ENCODE peak calls at places on chromosome 11, in five cellular contexts. One of them, this sample, is unnamed.
A peak's percentile ranks its signal among the peaks of the same experiment; 100 is the strongest.

GRCh38 chr11:69485337-69486041 is 4.0 kb downstream of the LINC01488 start:
- DNase-seq in kidney: peak; percentile 52
- DNase-seq in psoas muscle: peak; percentile 7
- DNase-seq in prostate gland: no peak
- DNase-seq in heart left ventricle: peak; percentile 44
- DNase-seq in this sample: no peak

GRCh38 chr11:111846640-111847039 is 24.7 kb downstream of the ALG9 start:
- DNase-seq in heart left ventricle: no peak
- DNase-seq in kidney: no peak
- DNase-seq in prostate gland: no peak
- DNase-seq in psoas muscle: no peak
- DNase-seq in this sample: no peak

GRCh38 chr11:33582636-33583325 is 117.8 kb downstream of the C11orf91 start:
- DNase-seq in psoas muscle: no peak
- DNase-seq in kidney: no peak
- DNase-seq in heart left ventricle: no peak
- DNase-seq in prostate gland: no peak
- DNase-seq in this sample: no peak

GRCh38 chr11:114166389-114166788 is 106.9 kb downstream of the ZBTB16 start:
- DNase-seq in prostate gland: no peak
- DNase-seq in heart left ventricle: no peak
- DNase-seq in kidney: no peak
- DNase-seq in psoas muscle: no peak
- DNase-seq in this sample: no peak

GRCh38 chr11:129316781-129317180 is 58.9 kb upstream of the BARX2 start:
- DNase-seq in kidney: no peak
- DNase-seq in heart left ventricle: no peak
- DNase-seq in psoas muscle: no peak
- DNase-seq in prostate gland: no peak
- DNase-seq in this sample: no peak

GRCh38 chr11:44221992-44222391 is 87.9 kb downstream of the ALX4 start:
- DNase-seq in kidney: no peak
- DNase-seq in heart left ventricle: no peak
- DNase-seq in psoas muscle: no peak
- DNase-seq in prostate gland: no peak
- DNase-seq in this sample: no peak

GRCh38 chr11:110335358-110335757 is 38.9 kb upstream of the RDX start:
- DNase-seq in prostate gland: no peak
- DNase-seq in psoas muscle: no peak
- DNase-seq in kidney: no peak
- DNase-seq in heart left ventricle: no peak
- DNase-seq in this sample: no peak

GRCh38 chr11:111512296-111513239 is at the start of gene BTG4:
- DNase-seq in prostate gland: no peak
- DNase-seq in kidney: peak; percentile 73
- DNase-seq in psoas muscle: peak; percentile 21
- DNase-seq in heart left ventricle: no peak
- DNase-seq in this sample: peak; percentile 49

GRCh38 chr11:2698386-2699184 is 1.2 kb downstream of the KCNQ1OT1 start:
- DNase-seq in psoas muscle: no peak
- DNase-seq in kidney: no peak
- DNase-seq in heart left ventricle: no peak
- DNase-seq in prostate gland: no peak
- DNase-seq in this sample: no peak

GRCh38 chr11:1751521-1751921 is 1.1 kb upstream of the IFITM10 start:
- DNase-seq in prostate gland: no peak
- DNase-seq in psoas muscle: no peak
- DNase-seq in heart left ventricle: no peak
- DNase-seq in kidney: no peak
- DNase-seq in this sample: no peak

GRCh38 chr11:15972838-15973237 is 383.5 kb downstream of the SOX6 start:
- DNase-seq in psoas muscle: no peak
- DNase-seq in heart left ventricle: no peak
- DNase-seq in prostate gland: no peak
- DNase-seq in kidney: no peak
- DNase-seq in this sample: no peak

GRCh38 chr11:126465573-126466287 is 110.2 kb downstream of the ST3GAL4 start:
- DNase-seq in kidney: no peak
- DNase-seq in psoas muscle: no peak
- DNase-seq in prostate gland: no peak
- DNase-seq in heart left ventricle: peak; percentile 41
- DNase-seq in this sample: no peak

GRCh38 chr11:29063630-29064361 is 953.0 kb downstream of the KCNA4 start:
- DNase-seq in psoas muscle: no peak
- DNase-seq in heart left ventricle: no peak
- DNase-seq in kidney: no peak
- DNase-seq in prostate gland: no peak
- DNase-seq in this sample: no peak

GRCh38 chr11:46203746-46204145 is 73.7 kb upstream of the CREB3L1 start:
- DNase-seq in kidney: no peak
- DNase-seq in prostate gland: no peak
- DNase-seq in heart left ventricle: no peak
- DNase-seq in psoas muscle: no peak
- DNase-seq in this sample: no peak

DNA sequence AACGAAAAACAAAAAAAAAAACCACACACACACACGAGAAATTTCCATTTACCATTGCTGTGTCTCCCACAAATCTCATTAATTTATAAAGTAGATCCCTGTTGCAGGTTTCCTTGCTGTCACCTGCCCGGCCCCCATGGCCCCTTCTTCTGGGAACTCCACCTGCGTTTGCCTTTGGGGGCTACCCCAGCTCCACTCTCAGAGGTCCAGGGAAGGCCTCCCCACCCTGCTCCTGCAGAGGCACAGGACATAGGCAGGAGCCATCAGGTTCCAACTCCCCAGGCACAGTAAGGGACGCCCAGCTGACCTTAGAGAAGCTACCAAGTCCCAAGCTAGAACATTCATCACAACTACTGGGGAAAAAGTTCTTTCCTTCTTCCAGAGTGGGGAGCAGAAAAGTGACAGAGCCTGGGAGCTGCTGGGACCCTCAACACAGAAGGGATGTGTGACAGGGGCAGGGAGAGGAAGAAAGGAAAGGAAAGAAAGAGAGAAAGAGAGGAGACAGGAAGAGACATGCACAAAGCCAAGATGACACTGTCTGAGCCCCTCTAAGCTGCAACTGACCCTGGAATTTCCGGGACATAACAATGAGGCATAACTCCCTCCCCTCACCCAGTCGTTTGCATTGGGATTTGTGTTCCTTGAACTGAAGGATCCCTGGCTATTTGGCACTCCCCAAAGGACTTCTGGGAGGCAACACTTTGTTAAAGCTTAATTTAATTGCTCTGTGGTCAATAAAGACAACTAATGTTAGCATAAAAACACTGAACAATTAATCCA is 175.7 kb downstream of the SHANK2 start:
- DNase-seq in heart left ventricle: no peak
- DNase-seq in kidney: no peak
- DNase-seq in psoas muscle: no peak
- DNase-seq in prostate gland: no peak
- DNase-seq in this sample: no peak
- H3K9me3 ChIP-seq in heart left ventricle: peaks cover 13% of the 10 kb centered on the region
- H3K9me3 ChIP-seq in kidney: no peaks in the 10 kb centered on the region
- H3K9me3 ChIP-seq in psoas muscle: no peaks in the 10 kb centered on the region
- H3K9me3 ChIP-seq in prostate gland: no peaks in the 10 kb centered on the region
- H3K9me3 ChIP-seq in this sample: no peaks in the 10 kb centered on the region

GRCh38 chr11:11844272-11844671 is 2.5 kb downstream of the USP47 start:
- DNase-seq in prostate gland: no peak
- DNase-seq in kidney: no peak
- DNase-seq in psoas muscle: no peak
- DNase-seq in heart left ventricle: no peak
- DNase-seq in this sample: no peak

GRCh38 chr11:11841605-11842425 is at the start of gene USP47:
- DNase-seq in kidney: peak; percentile 96
- DNase-seq in heart left ventricle: peak; percentile 94
- DNase-seq in prostate gland: peak; percentile 87
- DNase-seq in psoas muscle: peak; percentile 93
- DNase-seq in this sample: peak; percentile 97

GRCh38 chr11:11842426-11843008 is 745 bp downstream of the USP47 start:
- DNase-seq in kidney: no peak
- DNase-seq in heart left ventricle: peak; percentile 62
- DNase-seq in prostate gland: peak; percentile 62
- DNase-seq in psoas muscle: peak; percentile 35
- DNase-seq in this sample: no peak

GRCh38 chr11:11843642-11844041 is 1.9 kb downstream of the USP47 start:
- DNase-seq in kidney: no peak
- DNase-seq in psoas muscle: no peak
- DNase-seq in prostate gland: no peak
- DNase-seq in heart left ventricle: no peak
- DNase-seq in this sample: no peak

GRCh38 chr11:11843233-11843632 is 1.5 kb downstream of the USP47 start:
- DNase-seq in prostate gland: peak; percentile 15
- DNase-seq in kidney: no peak
- DNase-seq in heart left ventricle: no peak
- DNase-seq in psoas muscle: no peak
- DNase-seq in this sample: no peak
- H3K27ac ChIP-seq in prostate gland: peak overlapping the region; percentile 99
- H3K27ac ChIP-seq in kidney: peak overlapping the region; percentile 96
- H3K27ac ChIP-seq in heart left ventricle: peak overlapping the region; percentile 99
- H3K27ac ChIP-seq in psoas muscle: peak overlapping the region; percentile 99
- H3K27ac ChIP-seq in this sample: peak overlapping the region; percentile 63

DNA sequence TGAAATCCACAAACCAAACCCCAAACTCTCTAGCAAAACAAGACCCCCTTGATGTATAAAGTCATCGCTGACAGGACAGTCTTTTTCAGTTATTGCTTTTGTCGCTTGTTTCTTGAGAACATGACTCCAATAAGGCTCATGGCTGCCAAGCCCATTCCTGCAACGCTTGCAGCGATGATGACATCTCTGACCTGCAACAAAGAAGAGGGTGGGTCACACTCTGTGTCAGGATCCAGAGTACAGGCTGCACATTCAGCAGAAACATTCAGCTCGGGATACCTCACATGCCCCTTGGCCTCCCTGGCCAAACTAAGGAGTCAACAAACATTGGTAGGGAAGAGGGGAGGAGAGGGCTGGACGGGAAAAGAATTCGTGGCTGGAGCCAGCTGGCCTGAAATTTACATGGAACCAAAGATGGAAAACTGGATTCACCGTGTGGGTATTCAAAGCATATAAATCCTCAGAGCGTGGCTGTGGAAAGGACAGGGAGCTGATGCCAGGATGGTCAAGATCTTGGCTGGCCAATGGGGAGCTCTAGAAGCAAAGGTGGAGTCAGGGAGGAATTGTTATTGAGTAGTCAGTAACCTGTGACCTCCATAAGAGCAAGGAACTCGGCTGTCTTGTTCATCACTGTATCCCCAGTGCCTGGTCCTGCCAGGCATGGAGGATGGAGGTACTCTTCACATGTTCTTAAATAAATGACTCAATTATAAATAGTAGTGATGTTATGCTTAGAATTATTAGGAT is 11.8 kb upstream of the PLAAT2 start:
- DNase-seq in prostate gland: no peak
- DNase-seq in psoas muscle: peak; percentile 56
- DNase-seq in heart left ventricle: peak; percentile 61
- DNase-seq in kidney: no peak
- DNase-seq in this sample: peak; percentile 49
- H3K4me3 ChIP-seq in prostate gland: peak overlapping the region; percentile 23
- H3K4me3 ChIP-seq in psoas muscle: peak overlapping the region; percentile 48
- H3K4me3 ChIP-seq in heart left ventricle: peak overlapping the region; percentile 31
- H3K4me3 ChIP-seq in kidney: peak overlapping the region; percentile 33
- H3K4me3 ChIP-seq in this sample: peak overlapping the region; percentile 33

GRCh38 chr11:134668796-134669195 is 256.8 kb upstream of the B3GAT1 start:
- DNase-seq in heart left ventricle: no peak
- DNase-seq in prostate gland: peak; percentile 2
- DNase-seq in psoas muscle: no peak
- DNase-seq in kidney: no peak
- DNase-seq in this sample: no peak
- H3K9me3 ChIP-seq in heart left ventricle: peaks cover under 1% of the 10 kb centered on the region
- H3K9me3 ChIP-seq in prostate gland: no peaks in the 10 kb centered on the region
- H3K9me3 ChIP-seq in psoas muscle: peaks cover 3% of the 10 kb centered on the region
- H3K9me3 ChIP-seq in kidney: peaks cover 4% of the 10 kb centered on the region
- H3K9me3 ChIP-seq in this sample: no peaks in the 10 kb centered on the region

This sample was measured in right cardiac atrium.